ENCODE peak calls at places on chromosome 21, in four cellular contexts. One of them, this sample, is unnamed.

GRCh38 chr21:18443686-18444085 is 40.1 kb upstream of the TMPRSS15 start:
- DNase-seq in mucosa of descending colon: no peak
- DNase-seq in right lobe of liver: peak; percentile 35
- DNase-seq in cardiac muscle cell: no peak
- DNase-seq in this sample: no peak

GRCh38 chr21:15071012-15071411 is 6.2 kb upstream of the NRIP1 start:
- DNase-seq in mucosa of descending colon: no peak
- DNase-seq in right lobe of liver: no peak
- DNase-seq in cardiac muscle cell: no peak
- DNase-seq in this sample: no peak

GRCh38 chr21:41254090-41254700 is 62.4 kb upstream of the FAM3B start:
- DNase-seq in mucosa of descending colon: no peak
- DNase-seq in right lobe of liver: no peak
- DNase-seq in cardiac muscle cell: no peak
- DNase-seq in this sample: no peak

GRCh38 chr21:43658094-43658725 is 1.1 kb downstream of the HSF2BP start:
- DNase-seq in cardiac muscle cell: no peak
- DNase-seq in mucosa of descending colon: no peak
- DNase-seq in right lobe of liver: no peak
- DNase-seq in this sample: no peak

GRCh38 chr21:21612446-21612845 is 614.2 kb downstream of the NCAM2 start:
- DNase-seq in mucosa of descending colon: no peak
- DNase-seq in cardiac muscle cell: no peak
- DNase-seq in right lobe of liver: no peak
- DNase-seq in this sample: no peak

GRCh38 chr21:36179145-36179544 is 22.5 kb downstream of the DOP1B start:
- DNase-seq in mucosa of descending colon: no peak
- DNase-seq in cardiac muscle cell: no peak
- DNase-seq in right lobe of liver: no peak
- DNase-seq in this sample: no peak

GRCh38 chr21:37159053-37159776 is 86.2 kb downstream of the TTC3 start:
- DNase-seq in mucosa of descending colon: no peak
- DNase-seq in right lobe of liver: no peak
- DNase-seq in cardiac muscle cell: no peak
- DNase-seq in this sample: no peak

GRCh38 chr21:24514081-24514733 is 1093.1 kb downstream of the MRPL39 start:
- DNase-seq in cardiac muscle cell: peak; percentile 5
- DNase-seq in right lobe of liver: no peak
- DNase-seq in mucosa of descending colon: no peak
- DNase-seq in this sample: no peak

GRCh38 chr21:14864211-14865021 is 200.4 kb downstream of the NRIP1 start:
- DNase-seq in mucosa of descending colon: peak; percentile 81
- DNase-seq in cardiac muscle cell: peak; percentile 77
- DNase-seq in right lobe of liver: peak; percentile 88
- DNase-seq in this sample: peak; percentile 68

GRCh38 chr21:36203603-36203889 is 46.9 kb downstream of the DOP1B start:
- DNase-seq in mucosa of descending colon: no peak
- DNase-seq in right lobe of liver: no peak
- DNase-seq in cardiac muscle cell: no peak
- DNase-seq in this sample: no peak

GRCh38 chr21:35527358-35527757 is 478.3 kb upstream of the RUNX1 start:
- DNase-seq in mucosa of descending colon: no peak
- DNase-seq in cardiac muscle cell: no peak
- DNase-seq in right lobe of liver: no peak
- DNase-seq in this sample: no peak

GRCh38 chr21:43193088-43193650 is 24.4 kb downstream of the CRYAA start:
- DNase-seq in right lobe of liver: no peak
- DNase-seq in mucosa of descending colon: no peak
- DNase-seq in cardiac muscle cell: no peak
- DNase-seq in this sample: no peak

GRCh38 chr21:36059823-36060158 is 535 bp downstream of the SETD4 start:
- DNase-seq in cardiac muscle cell: peak; percentile 76
- DNase-seq in mucosa of descending colon: no peak
- DNase-seq in right lobe of liver: peak; percentile 71
- DNase-seq in this sample: no peak

GRCh38 chr21:28669331-28669730 is 323.3 kb downstream of the LTN1 start:
- DNase-seq in mucosa of descending colon: no peak
- DNase-seq in cardiac muscle cell: no peak
- DNase-seq in right lobe of liver: no peak
- DNase-seq in this sample: no peak

GRCh38 chr21:24369751-24370150 is 1237.5 kb downstream of the MRPL39 start:
- DNase-seq in cardiac muscle cell: no peak
- DNase-seq in right lobe of liver: no peak
- DNase-seq in mucosa of descending colon: no peak
- DNase-seq in this sample: no peak

GRCh38 chr21:37032877-37033471 is 26.5 kb downstream of the RIPPLY3 start:
- DNase-seq in mucosa of descending colon: no peak
- DNase-seq in right lobe of liver: no peak
- DNase-seq in cardiac muscle cell: no peak
- DNase-seq in this sample: no peak

GRCh38 chr21:42385619-42386018 is 10.2 kb downstream of the TMPRSS3 start:
- DNase-seq in mucosa of descending colon: no peak
- DNase-seq in right lobe of liver: no peak
- DNase-seq in cardiac muscle cell: no peak
- DNase-seq in this sample: no peak

GRCh38 chr21:41025057-41025390 is 142.9 kb upstream of the BACE2 start:
- DNase-seq in cardiac muscle cell: no peak
- DNase-seq in right lobe of liver: no peak
- DNase-seq in mucosa of descending colon: no peak
- DNase-seq in this sample: no peak

GRCh38 chr21:25528511-25528910 is 78.8 kb downstream of the MRPL39 start:
- DNase-seq in mucosa of descending colon: no peak
- DNase-seq in cardiac muscle cell: no peak
- DNase-seq in right lobe of liver: no peak
- DNase-seq in this sample: no peak

GRCh38 chr21:33943293-33943692 is 27.7 kb upstream of the ATP5PO start:
- DNase-seq in cardiac muscle cell: no peak
- DNase-seq in mucosa of descending colon: no peak
- DNase-seq in right lobe of liver: no peak
- DNase-seq in this sample: no peak

GRCh38 chr21:43717967-43718871 is 710 bp upstream of the PDXK start:
- DNase-seq in cardiac muscle cell: no peak
- DNase-seq in mucosa of descending colon: peak; percentile 38
- DNase-seq in right lobe of liver: no peak
- DNase-seq in this sample: no peak

GRCh38 chr21:43881283-43881682 is 16.3 kb downstream of the AGPAT3 start:
- DNase-seq in cardiac muscle cell: no peak
- DNase-seq in mucosa of descending colon: no peak
- DNase-seq in right lobe of liver: no peak
- DNase-seq in this sample: no peak

GRCh38 chr21:42010507-42011493 is 640 bp upstream of the ZBTB21 start:
- DNase-seq in mucosa of descending colon: peak; percentile 47
- DNase-seq in cardiac muscle cell: peak; percentile 63
- DNase-seq in right lobe of liver: peak; percentile 84
- DNase-seq in this sample: peak; percentile 77

GRCh38 chr21:41418393-41418792 is 7.6 kb upstream of the MX1 start:
- DNase-seq in cardiac muscle cell: no peak
- DNase-seq in right lobe of liver: no peak
- DNase-seq in mucosa of descending colon: no peak
- DNase-seq in this sample: no peak

GRCh38 chr21:40846566-40847411 is at the start of gene DSCAM:
- DNase-seq in cardiac muscle cell: peak; percentile 34
- DNase-seq in mucosa of descending colon: no peak
- DNase-seq in right lobe of liver: no peak
- DNase-seq in this sample: no peak

GRCh38 chr21:39633770-39634181 is 21.0 kb downstream of the B3GALT5 start:
- DNase-seq in cardiac muscle cell: no peak
- DNase-seq in mucosa of descending colon: no peak
- DNase-seq in right lobe of liver: no peak
- DNase-seq in this sample: no peak

GRCh38 chr21:35635261-35635660 is 425.1 kb downstream of the SETD4 start:
- DNase-seq in mucosa of descending colon: no peak
- DNase-seq in right lobe of liver: no peak
- DNase-seq in cardiac muscle cell: no peak
- DNase-seq in this sample: no peak

GRCh38 chr21:35438643-35439404 is 389.7 kb upstream of the RUNX1 start:
- DNase-seq in mucosa of descending colon: peak; percentile 17
- DNase-seq in right lobe of liver: no peak
- DNase-seq in cardiac muscle cell: no peak
- DNase-seq in this sample: no peak

GRCh38 chr21:29217818-29218252 is 80.9 kb upstream of the BACH1 start:
- DNase-seq in cardiac muscle cell: no peak
- DNase-seq in mucosa of descending colon: no peak
- DNase-seq in right lobe of liver: no peak
- DNase-seq in this sample: no peak

GRCh38 chr21:31084689-31085088 is 46.4 kb upstream of the KRTAP19-8 start:
- DNase-seq in cardiac muscle cell: no peak
- DNase-seq in right lobe of liver: no peak
- DNase-seq in mucosa of descending colon: no peak
- DNase-seq in this sample: no peak

GRCh38 chr21:37292946-37293345 is 25.8 kb upstream of the VPS26C start:
- DNase-seq in mucosa of descending colon: no peak
- DNase-seq in cardiac muscle cell: no peak
- DNase-seq in right lobe of liver: no peak
- DNase-seq in this sample: no peak

GRCh38 chr21:35697321-35697808 is 363.0 kb downstream of the SETD4 start:
- DNase-seq in cardiac muscle cell: peak; percentile 92
- DNase-seq in mucosa of descending colon: peak; percentile 69
- DNase-seq in right lobe of liver: peak; percentile 82
- DNase-seq in this sample: peak; percentile 75

GRCh38 chr21:42252778-42253340 is 33.9 kb downstream of the ABCG1 start:
- DNase-seq in cardiac muscle cell: no peak
- DNase-seq in mucosa of descending colon: peak; percentile 47
- DNase-seq in right lobe of liver: peak; percentile 31
- DNase-seq in this sample: peak; percentile 5

GRCh38 chr21:36211660-36212512 is 55.3 kb downstream of the DOP1B start:
- DNase-seq in right lobe of liver: no peak
- DNase-seq in cardiac muscle cell: no peak
- DNase-seq in mucosa of descending colon: no peak
- DNase-seq in this sample: no peak

GRCh38 chr21:39484711-39485264 is 33.0 kb downstream of the SH3BGR start:
- DNase-seq in mucosa of descending colon: no peak
- DNase-seq in cardiac muscle cell: no peak
- DNase-seq in right lobe of liver: no peak
- DNase-seq in this sample: no peak

GRCh38 chr21:17044696-17045095 is 468.1 kb upstream of the CXADR start:
- DNase-seq in mucosa of descending colon: no peak
- DNase-seq in cardiac muscle cell: no peak
- DNase-seq in right lobe of liver: no peak
- DNase-seq in this sample: no peak
- H3K4me1 ChIP-seq in mucosa of descending colon: no peaks in the 10 kb centered on the region
- H3K4me1 ChIP-seq in cardiac muscle cell: peaks cover 16% of the 10 kb centered on the region
- H3K4me1 ChIP-seq in right lobe of liver: no peaks in the 10 kb centered on the region
- H3K4me1 ChIP-seq in this sample: no peaks in the 10 kb centered on the region

DNA sequence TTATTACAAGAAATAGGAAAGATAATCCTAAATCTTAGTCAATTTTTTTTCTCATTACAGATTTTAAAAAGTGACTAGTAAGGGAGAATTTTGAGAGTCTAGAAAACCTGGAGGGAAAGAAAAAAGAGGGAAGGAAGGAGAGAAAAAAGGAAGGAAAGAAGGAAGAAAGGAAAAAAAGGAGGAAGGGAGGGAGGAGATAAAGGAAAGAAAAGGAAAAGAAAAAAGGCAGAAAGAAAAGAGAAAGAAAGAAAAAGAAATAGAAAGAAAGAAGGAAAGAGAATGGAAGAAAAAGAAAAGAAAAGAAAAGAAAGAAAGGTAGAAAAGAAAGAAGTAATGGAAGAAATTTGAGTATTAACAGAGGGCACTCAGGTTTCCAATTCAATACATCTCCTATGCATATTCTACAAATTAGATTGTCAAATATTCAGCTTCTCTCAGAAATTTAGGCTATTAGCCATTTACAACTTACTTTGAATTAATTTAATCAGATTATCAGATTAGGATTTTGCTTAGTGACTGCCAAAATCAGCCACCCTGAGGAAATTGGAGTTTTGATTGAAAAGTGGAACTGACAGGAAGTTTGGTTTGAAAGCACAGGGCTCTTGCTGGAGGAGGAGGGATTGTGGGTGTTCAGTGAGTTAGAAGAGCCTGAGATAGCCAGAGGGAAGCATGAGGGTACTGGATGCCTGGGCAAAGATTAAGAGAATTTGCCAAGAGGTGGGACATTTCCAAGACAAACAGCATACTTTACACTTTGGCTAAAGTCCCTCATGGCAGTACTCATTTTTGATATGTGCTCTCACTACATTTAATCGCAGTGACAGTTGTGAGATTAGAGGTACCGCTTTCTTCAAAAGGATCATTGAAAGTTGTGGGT is 677.9 kb downstream of the USP25 start:
- DNase-seq in cardiac muscle cell: peak; percentile 4
- DNase-seq in mucosa of descending colon: no peak
- DNase-seq in right lobe of liver: no peak
- DNase-seq in this sample: no peak
- TF ChIP-seq CTCF in cardiac muscle cell: no peak
- TF ChIP-seq CTCF in mucosa of descending colon: no peak
- TF ChIP-seq CTCF in right lobe of liver: no peak
- TF ChIP-seq CTCF in this sample: no peak

DNA sequence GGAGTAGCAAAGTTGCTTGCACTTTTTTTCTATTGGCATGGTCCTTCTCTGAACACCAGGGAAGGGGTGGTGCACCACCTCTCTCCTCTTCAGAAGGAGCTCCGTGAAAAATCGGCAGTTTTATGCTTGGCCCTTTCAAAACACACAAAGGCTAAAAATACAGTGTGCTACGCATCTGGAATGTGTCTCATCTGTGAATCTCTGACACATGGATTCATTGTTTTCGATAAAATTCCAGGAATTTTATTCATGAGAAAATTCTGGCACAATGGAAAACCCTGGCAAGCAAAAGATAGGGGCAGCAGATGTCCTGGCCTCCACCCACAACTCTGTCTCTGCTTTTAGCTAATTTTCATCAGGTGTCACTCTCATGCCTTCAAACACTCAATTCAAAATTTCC is 42.9 kb downstream of the ERG start:
- DNase-seq in right lobe of liver: no peak
- DNase-seq in cardiac muscle cell: no peak
- DNase-seq in mucosa of descending colon: no peak
- DNase-seq in this sample: no peak
- H3K4me1 ChIP-seq in right lobe of liver: no peaks in the 10 kb centered on the region
- H3K4me1 ChIP-seq in cardiac muscle cell: no peaks in the 10 kb centered on the region
- H3K4me1 ChIP-seq in mucosa of descending colon: no peaks in the 10 kb centered on the region
- H3K4me1 ChIP-seq in this sample: peaks cover 15% of the 10 kb centered on the region

GRCh38 chr21:46634966-46635323 is 529 bp upstream of the PRMT2 start:
- DNase-seq in cardiac muscle cell: peak; percentile 76
- DNase-seq in right lobe of liver: peak; percentile 68
- DNase-seq in mucosa of descending colon: peak; percentile 75
- DNase-seq in this sample: peak; percentile 78
- TF ChIP-seq CTCF in cardiac muscle cell: peak; percentile 36
- TF ChIP-seq CTCF in right lobe of liver: no peak
- TF ChIP-seq CTCF in mucosa of descending colon: no peak
- TF ChIP-seq CTCF in this sample: peak; percentile 25

GRCh38 chr21:45126983-45127382 is 52.6 kb downstream of the ADARB1 start:
- DNase-seq in cardiac muscle cell: no peak
- DNase-seq in right lobe of liver: no peak
- DNase-seq in mucosa of descending colon: no peak
- DNase-seq in this sample: no peak
- H3K4me1 ChIP-seq in cardiac muscle cell: peaks cover 57% of the 10 kb centered on the region
- H3K4me1 ChIP-seq in right lobe of liver: no peaks in the 10 kb centered on the region
- H3K4me1 ChIP-seq in mucosa of descending colon: peaks cover 11% of the 10 kb centered on the region
- H3K4me1 ChIP-seq in this sample: peaks cover 36% of the 10 kb centered on the region